ENCODE peak calls at places on chromosomes 5 and 9, in ten cellular contexts. T is stomach; M is AG04449; G is endothelial cell; S is left ventricle myocardium superior; A is GM20000; E is A172; D is amygdala; R is pancreas; Q is CD4-positive, alpha-beta memory T cell. Z is an unnamed sample.
A peak's percentile ranks its signal among the peaks of the same experiment; 100 is the strongest.

GRCh38 chr5:139761057-139761450 is 34.6 kb upstream of the PSD2 start:
- DNase-seq in T (no peak), Q (no peak), A (no peak), M (no peak), D (no peak), E (no peak), G (no peak), R (no peak), S (no peak), Z (peak; percentile 3)

GRCh38 chr5:68315679-68316271 is 100.2 kb downstream of the PIK3R1 start:
- DNase-seq in D (no peak), S (no peak), T (no peak), M (no peak), R (no peak), G (no peak), E (no peak), Q (peak; percentile 19), A (peak; percentile 85), Z (peak; percentile 72)

GRCh38 chr9:7115606-7116005 is 357.8 kb downstream of the KDM4C start:
- DNase-seq in D (no peak), A (no peak), G (no peak), R (no peak), E (no peak), M (no peak), S (no peak), T (no peak), Q (no peak), Z (no peak)

GRCh38 chr9:11946521-11946920 is 746.7 kb upstream of the TYRP1 start:
- DNase-seq in E (peak; percentile 34), G (no peak), S (no peak), Q (no peak), M (no peak), A (no peak), R (no peak), D (no peak), T (no peak), Z (no peak)

GRCh38 chr5:77277764-77278163 is 67.3 kb downstream of the PDE8B start:
- DNase-seq in S (no peak), T (no peak), D (no peak), E (no peak), Q (no peak), G (no peak), M (no peak), R (no peak), A (no peak), Z (no peak)

GRCh38 chr5:67166460-67166871 is 30.1 kb downstream of the CD180 start:
- DNase-seq in R (no peak), E (no peak), S (peak; percentile 74), D (no peak), T (peak; percentile 63), M (no peak), A (peak; percentile 40), Q (peak; percentile 66), G (no peak), Z (peak; percentile 89)

GRCh38 chr9:105242557-105242956 is 1.9 kb upstream of the SLC44A1 start:
- DNase-seq in E (no peak), A (no peak), D (no peak), M (no peak), Q (no peak), G (no peak), S (no peak), T (no peak), R (no peak), Z (no peak)

GRCh38 chr5:127351418-127351817 is 60.8 kb downstream of the MEGF10 start:
- DNase-seq in G (no peak), Q (no peak), T (no peak), M (no peak), D (no peak), E (peak; percentile 76), R (no peak), A (no peak), S (no peak), Z (no peak)

GRCh38 chr9:14127656-14128055 is 186.3 kb downstream of the NFIB start:
- DNase-seq in G (no peak), M (no peak), R (no peak), E (no peak), A (no peak), T (no peak), Q (no peak), D (no peak), S (no peak), Z (no peak)